ENCODE peak calls at places on chromosome 11, in eight cellular contexts. L is bronchial epithelial cell; R is endothelial cell of umbilical vein; N is HCT116; P is CD4-positive, alpha-beta T cell; Z is BJ; T is lung; M is astrocyte of the spinal cord. A is an unnamed sample.

GRCh38 chr11:88175004-88175706 is at the start of gene RAB38:
- DNase-seq in L (peak; percentile 63), R (no peak), N (peak; percentile 42), P (no peak), Z (no peak), T (peak; percentile 71), M (peak; percentile 21), A (no peak)

GRCh38 chr11:130672911-130673310 is 224.5 kb downstream of the ADAMTS15 start:
- DNase-seq in L (peak; percentile 58), R (no peak), N (no peak), P (no peak), Z (no peak), T (no peak), M (no peak), A (no peak)

GRCh38 chr11:59180907-59181306 is 9.0 kb downstream of the DTX4 start:
- DNase-seq in L (peak; percentile 29), R (no peak), N (no peak), P (no peak), Z (no peak), T (no peak), M (no peak), A (peak; percentile 36)

GRCh38 chr11:58893899-58894298 is 45.4 kb upstream of the GLYATL1 start:
- DNase-seq in L (no peak), R (no peak), N (no peak), P (no peak), Z (no peak), T (no peak), M (no peak), A (no peak)

GRCh38 chr11:16082532-16083055 is 273.8 kb downstream of the SOX6 start:
- DNase-seq in L (peak; percentile 26), R (peak; percentile 3), N (no peak), P (no peak), Z (no peak), T (no peak), M (no peak), A (no peak)

GRCh38 chr11:35141538-35141937 is 2.6 kb downstream of the CD44 start:
- DNase-seq in L (no peak), R (no peak), N (no peak), P (no peak), Z (no peak), T (peak; percentile 71), M (no peak), A (no peak)

GRCh38 chr11:46896719-46897406 is 21.5 kb downstream of the LRP4 start:
- DNase-seq in L (peak; percentile 58), R (peak; percentile 36), N (peak; percentile 12), P (no peak), Z (no peak), T (no peak), M (peak; percentile 33), A (no peak)

GRCh38 chr11:46446343-46446751 is 54.8 kb upstream of the CHRM4 start:
- DNase-seq in L (no peak), R (peak; percentile 37), N (no peak), P (no peak), Z (no peak), T (no peak), M (peak; percentile 55), A (no peak)

GRCh38 chr11:7572001-7572712 is 58.4 kb downstream of the PPFIBP2 start:
- DNase-seq in L (no peak), R (peak; percentile 23), N (no peak), P (no peak), Z (no peak), T (peak; percentile 54), M (no peak), A (no peak)

GRCh38 chr11:70104419-70104818 is 26.3 kb downstream of the ANO1 start:
- DNase-seq in L (no peak), R (no peak), N (no peak), P (no peak), Z (no peak), T (no peak), M (no peak), A (no peak)

GRCh38 chr11:116696381-116696941 is 76.3 kb downstream of the BUD13 start:
- DNase-seq in L (peak; percentile 48), R (no peak), N (no peak), P (no peak), Z (no peak), T (no peak), M (peak; percentile 31), A (peak; percentile 75)

GRCh38 chr11:127890026-127890611 is 697.2 kb downstream of the ETS1 start:
- DNase-seq in L (peak; percentile 68), R (no peak), N (no peak), P (no peak), Z (peak; percentile 21), T (no peak), M (no peak), A (no peak)

GRCh38 chr11:37092487-37092886 is 494.5 kb upstream of the RAG2 start:
- DNase-seq in L (no peak), R (no peak), N (no peak), P (no peak), Z (no peak), T (no peak), M (no peak), A (no peak)

GRCh38 chr11:123640677-123641494 is 13.5 kb downstream of the SCN3B start:
- DNase-seq in L (peak; percentile 29), R (peak; percentile 49), N (no peak), P (peak; percentile 45), Z (no peak), T (peak; percentile 32), M (peak; percentile 25), A (no peak)

GRCh38 chr11:17571431-17572358 is 24.6 kb downstream of the OTOG start:
- DNase-seq in L (no peak), R (no peak), N (no peak), P (no peak), Z (no peak), T (no peak), M (no peak), A (peak; percentile 75)
- TF ChIP-seq CTCF in L (no peak), R (no peak), N (no peak), P (no peak), Z (no peak), T (no peak), M (no peak), A (no peak)

GRCh38 chr11:99020324-99021225 is at the start of gene CNTN5:
- DNase-seq in L (peak; percentile 7), R (no peak), N (no peak), P (no peak), Z (no peak), T (peak; percentile 35), M (peak; percentile 47), A (no peak)
- TF ChIP-seq CTCF in L (no peak), R (no peak), N (no peak), P (no peak), Z (no peak), T (no peak), M (no peak), A (peak; percentile 17)

GRCh38 chr11:64225608-64226506 is at the start of the genes NUDT22 and TRPT1:
- DNase-seq in L (peak; percentile 53), R (peak; percentile 83), N (no peak), P (peak; percentile 82), Z (no peak), T (peak; percentile 92), M (peak; percentile 77), A (peak; percentile 96)
- TF ChIP-seq CTCF in L (peak; percentile 32), R (peak; percentile 13), N (no peak), P (peak; percentile 7), Z (peak; percentile 42), T (no peak), M (peak; percentile 29), A (no peak)

GRCh38 chr11:91373497-91373896 is 851.1 kb upstream of the FAT3 start:
- DNase-seq in L (no peak), R (no peak), N (no peak), P (no peak), Z (no peak), T (no peak), M (no peak), A (no peak)
- TF ChIP-seq CTCF in L (no peak), R (no peak), N (no peak), P (no peak), Z (no peak), T (no peak), M (no peak), A (peak; percentile 43)